ENCODE peak calls at places on chromosomes 7 and 10, in eight cellular contexts. Z is neural progenitor cell, A is tibial nerve, G is lung, H is WERI-Rb-1, F is A549, U is fibroblast of villous mesenchyme, K is GM23338. P is an unnamed sample.
A peak's percentile ranks its signal among the peaks of the same experiment; 100 is the strongest.

GRCh38 chr7:158473238-158473637 is 114.4 kb downstream of the PTPRN2 start:
- DNase-seq in Z (peak; percentile 27), A (no peak), G (no peak), H (no peak), F (no peak), U (no peak), K (peak; percentile 68), P (no peak)

GRCh38 chr7:97499204-97499603 is 232.7 kb upstream of the TAC1 start:
- DNase-seq in Z (peak; percentile 48), A (no peak), G (no peak), H (peak; percentile 47), F (peak; percentile 56), U (peak; percentile 5), K (peak; percentile 72), P (no peak)

GRCh38 chr10:96390460-96390864 is 31.7 kb upstream of the OPALIN start:
- DNase-seq in Z (no peak), A (no peak), G (no peak), H (no peak), F (no peak), U (no peak), K (no peak), P (no peak)

GRCh38 chr7:74479066-74479781 is 25.5 kb downstream of the GTF2IRD1 start:
- DNase-seq in Z (no peak), A (peak; percentile 28), G (peak; percentile 74), H (no peak), F (no peak), U (peak; percentile 50), K (no peak), P (no peak)

GRCh38 chr7:24812313-24812945 is 55.2 kb upstream of the GSDME start:
- DNase-seq in Z (peak; percentile 69), A (no peak), G (peak; percentile 51), H (peak; percentile 27), F (peak; percentile 40), U (peak; percentile 52), K (peak; percentile 72), P (peak; percentile 70)

GRCh38 chr7:158484801-158485531 is 102.7 kb downstream of the PTPRN2 start:
- DNase-seq in Z (no peak), A (no peak), G (no peak), H (no peak), F (no peak), U (no peak), K (no peak), P (no peak)

GRCh38 chr10:124619195-124619594 is 125.0 kb downstream of the FAM53B start:
- DNase-seq in Z (no peak), A (no peak), G (peak; percentile 74), H (no peak), F (no peak), U (peak; percentile 23), K (no peak), P (no peak)

GRCh38 chr7:71019703-71020102 is 112.2 kb upstream of the GALNT17 start:
- DNase-seq in Z (no peak), A (no peak), G (no peak), H (no peak), F (no peak), U (no peak), K (no peak), P (no peak)

DNA sequence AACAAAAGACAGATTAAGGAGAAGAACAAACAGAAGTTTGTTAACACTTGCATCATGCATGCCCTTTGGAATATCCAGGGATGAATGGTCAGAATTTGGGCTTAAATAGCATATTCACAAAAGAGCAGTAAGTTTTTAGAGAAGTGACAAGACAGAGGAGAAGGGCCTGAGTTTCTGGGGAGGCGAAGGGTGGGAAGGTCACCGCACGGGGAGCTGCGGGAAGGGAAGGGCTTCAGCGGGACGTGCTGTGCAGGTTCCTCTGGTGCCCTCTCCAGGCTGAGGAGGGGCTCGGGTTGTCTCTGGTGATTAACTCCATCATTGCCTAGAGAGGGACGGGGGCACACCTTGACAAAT is 10.4 kb upstream of the ZNF22 start:
- DNase-seq in Z (peak; percentile 76), A (no peak), G (peak; percentile 24), H (peak; percentile 75), F (no peak), U (no peak), K (peak; percentile 84), P (no peak)
- TF ChIP-seq CTCF in Z (peak; percentile 57), A (peak; percentile 37), G (no peak), H (peak; percentile 93), F (peak; percentile 18), U (peak; percentile 51), K (peak; percentile 54), P (no peak)

GRCh38 chr7:107234436-107234835 is 65.6 kb downstream of the HBP1 start:
- DNase-seq in Z (no peak), A (no peak), G (no peak), H (no peak), F (no peak), U (no peak), K (peak; percentile 41), P (no peak)

GRCh38 chr7:107232568-107233090 is 63.8 kb downstream of the HBP1 start:
- DNase-seq in Z (peak; percentile 27), A (no peak), G (no peak), H (no peak), F (no peak), U (peak; percentile 12), K (no peak), P (peak; percentile 71)

GRCh38 chr7:107233981-107234380 is 65.2 kb downstream of the HBP1 start:
- DNase-seq in Z (no peak), A (no peak), G (no peak), H (no peak), F (no peak), U (no peak), K (no peak), P (no peak)

GRCh38 chr7:107230334-107230733 is 61.5 kb downstream of the HBP1 start:
- DNase-seq in Z (no peak), A (no peak), G (no peak), H (no peak), F (no peak), U (no peak), K (no peak), P (no peak)

DNA sequence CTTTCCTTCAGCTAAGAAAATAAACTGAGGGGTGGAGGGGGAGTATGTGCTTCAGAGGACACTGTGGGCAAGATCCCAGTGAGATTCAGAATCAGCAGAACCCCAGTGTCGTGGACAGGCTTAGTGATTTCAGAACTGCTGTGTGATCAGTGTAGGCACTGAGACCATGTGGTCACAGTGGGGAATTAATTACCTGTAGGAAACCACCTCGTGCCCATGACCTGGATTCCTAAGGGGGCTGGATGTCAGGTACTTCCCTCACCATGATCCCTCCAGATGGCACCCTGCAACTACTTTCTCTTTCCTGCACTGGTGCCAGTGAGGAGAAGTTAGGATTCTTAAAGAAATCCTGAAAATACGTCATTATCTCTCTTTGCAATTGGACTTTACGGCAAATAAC is 64.4 kb downstream of the HBP1 start:
- DNase-seq in Z (no peak), A (no peak), G (no peak), H (no peak), F (no peak), U (no peak), K (peak; percentile 37), P (no peak)
- H3K4me3 ChIP-seq in Z (no peak overlapping the region), A (no peak overlapping the region), G (no peak overlapping the region), H (no peak overlapping the region), F (no peak overlapping the region), U (no peak overlapping the region), K (no peak overlapping the region), P (no peak overlapping the region)

GRCh38 chr7:34596887-34597286 is 61.1 kb upstream of the NPSR1 start:
- DNase-seq in Z (peak; percentile 20), A (no peak), G (no peak), H (peak; percentile 26), F (peak; percentile 25), U (no peak), K (peak; percentile 52), P (no peak)
- TF ChIP-seq CTCF in Z (peak; percentile 44), A (no peak), G (no peak), H (peak; percentile 65), F (peak; percentile 46), U (no peak), K (peak; percentile 79), P (peak; percentile 20)

GRCh38 chr10:58590924-58591323 is 78.3 kb downstream of the BICC1 start:
- DNase-seq in Z (no peak), A (no peak), G (no peak), H (no peak), F (no peak), U (no peak), K (no peak), P (no peak)
- H3K4me3 ChIP-seq in Z (no peak overlapping the region), A (no peak overlapping the region), G (no peak overlapping the region), H (no peak overlapping the region), F (no peak overlapping the region), U (no peak overlapping the region), K (no peak overlapping the region), P (no peak overlapping the region)

GRCh38 chr7:41693150-41693997 is 9.5 kb downstream of the INHBA start:
- DNase-seq in Z (peak; percentile 24), A (no peak), G (no peak), H (no peak), F (no peak), U (peak; percentile 68), K (no peak), P (peak; percentile 45)
- TF ChIP-seq CTCF in Z (peak; percentile 39), A (peak; percentile 19), G (no peak), H (no peak), F (no peak), U (peak; percentile 58), K (peak; percentile 48), P (peak; percentile 41)

GRCh38 chr10:11177926-11178453 is 160.3 kb downstream of the CELF2 start:
- DNase-seq in Z (peak; percentile 34), A (no peak), G (no peak), H (peak; percentile 48), F (no peak), U (no peak), K (no peak), P (no peak)
- H3K4me3 ChIP-seq in Z (no peak overlapping the region), A (no peak overlapping the region), G (no peak overlapping the region), H (no peak overlapping the region), F (no peak overlapping the region), U (no peak overlapping the region), K (no peak overlapping the region), P (no peak overlapping the region)

DNA sequence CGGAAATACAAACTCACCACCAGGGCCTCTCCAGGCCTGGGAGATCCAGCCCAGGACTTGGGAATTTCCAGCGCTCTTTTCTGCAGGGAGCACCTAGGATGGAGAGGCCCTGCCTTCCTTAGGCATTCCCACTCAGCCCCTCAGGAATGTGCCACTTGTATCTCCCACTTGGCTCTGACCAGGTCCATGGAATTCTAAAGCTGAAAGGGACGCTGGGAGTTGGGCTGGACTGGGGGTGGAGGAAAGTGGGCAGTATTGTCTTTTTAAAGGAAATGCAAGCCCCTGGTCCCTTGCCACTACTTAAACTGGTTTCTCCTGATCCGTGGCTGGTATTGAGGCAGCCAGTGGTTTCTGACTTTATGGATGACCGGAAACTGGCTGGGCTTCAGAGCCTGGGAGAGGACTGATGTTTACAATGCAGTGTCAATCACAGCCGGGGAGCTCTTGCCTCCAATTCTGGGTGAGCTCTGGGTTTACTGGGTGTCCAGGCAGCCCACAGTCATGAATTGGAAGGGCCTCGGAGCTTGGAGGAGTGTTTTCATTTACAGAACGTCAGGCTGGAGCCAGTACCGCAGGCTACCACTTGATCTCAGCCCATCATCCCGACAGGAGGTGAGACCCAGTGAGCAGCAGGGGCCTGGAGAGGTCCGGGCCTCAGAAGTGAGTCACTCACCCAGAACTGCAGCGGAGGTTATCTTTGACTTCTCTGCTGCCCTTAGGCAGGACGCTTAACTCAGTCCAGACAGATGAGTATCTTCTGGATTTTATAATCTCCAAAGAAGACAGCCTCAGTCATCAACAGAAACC is 27.3 kb downstream of the AGAP3 start:
- DNase-seq in Z (peak; percentile 79), A (no peak), G (peak; percentile 87), H (no peak), F (peak; percentile 82), U (peak; percentile 86), K (peak; percentile 79), P (peak; percentile 49)
- TF ChIP-seq CTCF in Z (no peak), A (no peak), G (no peak), H (no peak), F (no peak), U (no peak), K (no peak), P (no peak)